ENCODE peak calls at places on chromosomes 2 and 18, in five cellular contexts. U, V, B, J and M are unnamed samples.

GRCh38 chr2:8631465-8632005 is 50.3 kb upstream of the ID2 start:
- DNase-seq in U (no peak), V (no peak), B (no peak), J (no peak), M (no peak)

GRCh38 chr2:43737855-43738254 is 36.0 kb upstream of the DYNC2LI1 start:
- DNase-seq in U (no peak), V (no peak), B (no peak), J (no peak), M (no peak)

GRCh38 chr2:121187351-121187921 is 97.6 kb downstream of the TFCP2L1 start:
- DNase-seq in U (no peak), V (no peak), B (no peak), J (no peak), M (no peak)

GRCh38 chr2:109594246-109594900 is 19.4 kb downstream of the SEPTIN10 start:
- DNase-seq in U (no peak), V (no peak), B (no peak), J (no peak), M (no peak)

GRCh38 chr18:38076346-38077053 is 510.9 kb upstream of the CELF4 start:
- DNase-seq in U (no peak), V (no peak), B (no peak), J (no peak), M (no peak)

GRCh38 chr2:122182631-122183030 is 427.2 kb downstream of the TSN start:
- DNase-seq in U (no peak), V (no peak), B (no peak), J (no peak), M (no peak)

GRCh38 chr18:51010218-51010617 is 19.8 kb upstream of the SMAD4 start:
- DNase-seq in U (no peak), V (no peak), B (no peak), J (no peak), M (no peak)

GRCh38 chr2:175036582-175037018 is 31.4 kb upstream of the CHN1 start:
- DNase-seq in U (peak), V (no peak), B (no peak), J (peak), M (peak)

GRCh38 chr2:201298462-201298861 is 38.1 kb downstream of the CASP8 start:
- DNase-seq in U (no peak), V (no peak), B (no peak), J (no peak), M (no peak)

GRCh38 chr18:70195852-70196434 is 9.5 kb downstream of the RTTN start:
- DNase-seq in U (peak), V (no peak), B (no peak), J (no peak), M (peak)

GRCh38 chr2:9052821-9053533 is 49.5 kb upstream of the MBOAT2 start:
- DNase-seq in U (peak), V (no peak), B (no peak), J (no peak), M (no peak)

GRCh38 chr2:64319930-64320329 is 134.0 kb upstream of the LGALSL start:
- DNase-seq in U (no peak), V (no peak), B (no peak), J (no peak), M (no peak)

GRCh38 chr2:107467414-107467813 is 359.3 kb upstream of the RGPD4 start:
- DNase-seq in U (no peak), V (no peak), B (no peak), J (no peak), M (no peak)

GRCh38 chr2:236173734-236174607 is 5.8 kb upstream of the GBX2 start:
- DNase-seq in U (no peak), V (peak), B (no peak), J (no peak), M (no peak)
- TF ChIP-seq EZH2 in U (no peak), V (peak), B (no peak), J (no peak), M (peak)

GRCh38 chr2:232537079-232537478 is 2.4 kb upstream of the CHRNG start:
- DNase-seq in U (peak), V (peak), B (no peak), J (no peak), M (peak)
- TF ChIP-seq ATF3 in U (no peak), V (no peak), B (no peak), J (no peak), M (no peak)

GRCh38 chr2:235570256-235570655 is 76.4 kb downstream of the AGAP1 start:
- DNase-seq in U (no peak), V (no peak), B (no peak), J (no peak), M (peak)
- TF ChIP-seq SP1 in U (no peak), V (no peak), B (no peak), J (no peak), M (no peak)

GRCh38 chr2:218888341-218888740 is 7.7 kb downstream of the WNT10A start:
- DNase-seq in U (no peak), V (no peak), B (no peak), J (no peak), M (no peak)

GRCh38 chr2:218890369-218890768 is 9.7 kb downstream of the WNT10A start:
- DNase-seq in U (no peak), V (no peak), B (no peak), J (no peak), M (no peak)

GRCh38 chr2:218891275-218892135 is 10.9 kb downstream of the WNT10A start:
- DNase-seq in U (no peak), V (no peak), B (no peak), J (no peak), M (no peak)

GRCh38 chr2:218887079-218887478 is 6.4 kb downstream of the WNT10A start:
- DNase-seq in U (no peak), V (no peak), B (no peak), J (no peak), M (no peak)

DNA sequence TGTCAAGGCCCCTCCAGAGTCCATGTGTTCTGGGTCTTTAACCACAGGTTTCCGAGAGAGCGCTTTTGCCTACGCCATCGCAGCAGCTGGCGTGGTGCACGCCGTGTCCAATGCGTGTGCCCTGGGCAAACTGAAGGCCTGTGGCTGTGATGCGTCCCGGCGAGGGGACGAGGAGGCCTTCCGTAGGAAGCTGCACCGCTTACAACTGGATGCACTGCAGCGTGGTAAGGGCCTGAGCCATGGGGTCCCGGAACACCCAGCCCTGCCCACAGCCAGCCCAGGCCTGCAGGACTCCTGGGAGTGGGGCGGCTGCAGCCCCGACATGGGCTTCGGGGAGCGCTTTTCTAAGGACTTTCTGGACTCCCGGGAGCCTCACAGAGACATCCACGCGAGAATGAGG is 9.3 kb downstream of the WNT10A start:
- DNase-seq in U (no peak), V (no peak), B (no peak), J (no peak), M (no peak)
- TF ChIP-seq EZH2 in U (no peak), V (no peak), B (no peak), J (no peak), M (no peak)

DNA sequence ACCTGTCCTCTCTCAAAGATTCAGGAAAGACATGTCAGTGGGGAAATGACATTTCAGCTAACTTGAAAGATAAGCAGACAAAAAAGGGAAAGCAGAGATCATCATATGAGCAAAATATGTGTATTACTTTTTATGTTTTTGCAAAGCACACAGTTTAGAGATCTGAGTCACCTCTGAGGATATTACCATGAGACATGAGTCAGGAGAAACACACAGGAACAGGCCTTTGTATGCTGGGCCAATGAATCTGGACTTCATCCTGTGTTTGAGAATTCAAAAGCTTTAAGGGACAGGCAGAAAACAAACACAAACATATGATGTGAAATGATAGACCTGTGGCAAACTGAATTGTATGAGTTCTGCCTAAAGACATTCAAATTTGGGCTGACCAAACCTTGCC is 306.0 kb upstream of the EPC2 start:
- DNase-seq in U (no peak), V (no peak), B (no peak), J (no peak), M (peak)
- TF ChIP-seq ATF3 in U (no peak), V (no peak), B (no peak), J (no peak), M (no peak)